ENCODE peak calls at places on chromosomes 1 and 21, in seven cellular contexts. U, Q, A, H, L, Y and I are unnamed samples.

GRCh38 chr1:234842726-234843641 is 233.0 kb upstream of the IRF2BP2 start:
- DNase-seq in U (no peak), Q (peak), A (peak), H (no peak), L (peak), Y (no peak), I (no peak)

GRCh38 chr1:24966121-24966723 is 36.1 kb upstream of the RUNX3 start:
- DNase-seq in U (no peak), Q (no peak), A (no peak), H (no peak), L (no peak), Y (no peak), I (no peak)

GRCh38 chr1:35932158-35932636 is 1.3 kb downstream of the AGO3 start:
- DNase-seq in U (no peak), Q (no peak), A (no peak), H (no peak), L (no peak), Y (no peak), I (no peak)

GRCh38 chr1:24112381-24113169 is 640 bp upstream of the MYOM3 start:
- DNase-seq in U (peak), Q (no peak), A (peak), H (peak), L (peak), Y (peak), I (peak)

GRCh38 chr1:176766779-176767178 is 303.8 kb downstream of the PAPPA2 start:
- DNase-seq in U (no peak), Q (no peak), A (no peak), H (no peak), L (no peak), Y (no peak), I (no peak)

GRCh38 chr1:43066578-43066977 is 105.5 kb downstream of the EBNA1BP2 start:
- DNase-seq in U (no peak), Q (no peak), A (no peak), H (no peak), L (no peak), Y (no peak), I (no peak)

GRCh38 chr1:228259951-228260350 is 52.1 kb downstream of the OBSCN start:
- DNase-seq in U (no peak), Q (no peak), A (peak), H (no peak), L (no peak), Y (peak), I (no peak)

GRCh38 chr1:31587720-31588423 is 11.6 kb downstream of the TINAGL1 start:
- DNase-seq in U (no peak), Q (no peak), A (peak), H (no peak), L (peak), Y (peak), I (peak)

GRCh38 chr1:210882414-210883221 is 251.3 kb downstream of the KCNH1 start:
- DNase-seq in U (no peak), Q (no peak), A (no peak), H (no peak), L (no peak), Y (no peak), I (no peak)

GRCh38 chr1:155777541-155777940 is 79.5 kb downstream of the GON4L start:
- DNase-seq in U (no peak), Q (no peak), A (no peak), H (no peak), L (no peak), Y (no peak), I (no peak)

GRCh38 chr21:33036430-33037162 is 10.9 kb downstream of the OLIG2 start:
- DNase-seq in U (no peak), Q (no peak), A (no peak), H (no peak), L (no peak), Y (no peak), I (no peak)

GRCh38 chr1:31585736-31586365 is 9.5 kb downstream of the TINAGL1 start:
- DNase-seq in U (no peak), Q (no peak), A (no peak), H (no peak), L (no peak), Y (no peak), I (no peak)

GRCh38 chr1:1891349-1892078 is 627 bp upstream of the GNB1 start:
- DNase-seq in U (peak), Q (no peak), A (peak), H (no peak), L (peak), Y (peak), I (peak)

GRCh38 chr1:109892476-109893368 is 17.9 kb upstream of the CSF1 start:
- DNase-seq in U (no peak), Q (no peak), A (no peak), H (no peak), L (no peak), Y (no peak), I (no peak)

GRCh38 chr1:119947468-119947867 is 51.2 kb upstream of the ADAM30 start:
- DNase-seq in U (no peak), Q (no peak), A (no peak), H (no peak), L (no peak), Y (no peak), I (no peak)

GRCh38 chr21:45255381-45256020 is 32.2 kb downstream of the POFUT2 start:
- DNase-seq in U (peak), Q (no peak), A (peak), H (no peak), L (peak), Y (peak), I (peak)

GRCh38 chr1:7388141-7388487 is 383.0 kb upstream of the VAMP3 start:
- DNase-seq in U (no peak), Q (no peak), A (no peak), H (no peak), L (peak), Y (no peak), I (no peak)

GRCh38 chr1:208154040-208154439 is 90.1 kb downstream of the PLXNA2 start:
- DNase-seq in U (no peak), Q (no peak), A (no peak), H (no peak), L (no peak), Y (no peak), I (no peak)

GRCh38 chr1:161218301-161219077 is 3.4 kb downstream of the FCER1G start:
- DNase-seq in U (no peak), Q (no peak), A (no peak), H (no peak), L (no peak), Y (peak), I (no peak)

GRCh38 chr1:167121375-167122120 is 27.7 kb downstream of the STYXL2 start:
- DNase-seq in U (peak), Q (no peak), A (no peak), H (no peak), L (peak), Y (no peak), I (no peak)

GRCh38 chr21:43754948-43755781 is 20.9 kb downstream of the CSTB start:
- DNase-seq in U (no peak), Q (no peak), A (no peak), H (no peak), L (peak), Y (no peak), I (no peak)

GRCh38 chr1:43914576-43915525 is 18.8 kb upstream of the ARTN start:
- DNase-seq in U (no peak), Q (no peak), A (no peak), H (no peak), L (no peak), Y (no peak), I (no peak)

GRCh38 chr1:46204406-46204742 is 1.2 kb downstream of the LURAP1 start:
- DNase-seq in U (no peak), Q (no peak), A (no peak), H (no peak), L (peak), Y (no peak), I (no peak)

GRCh38 chr1:53615101-53615500 is 123.9 kb downstream of the GLIS1 start:
- DNase-seq in U (no peak), Q (no peak), A (no peak), H (no peak), L (no peak), Y (no peak), I (no peak)

GRCh38 chr1:109767596-109768334 is 4.0 kb upstream of the EPS8L3 start:
- DNase-seq in U (no peak), Q (no peak), A (no peak), H (no peak), L (no peak), Y (no peak), I (no peak)

GRCh38 chr21:17554619-17555472 is 42.0 kb downstream of the CXADR start:
- DNase-seq in U (no peak), Q (no peak), A (peak), H (no peak), L (peak), Y (peak), I (no peak)

GRCh38 chr21:38467911-38468310 is 30.4 kb downstream of the ERG start:
- DNase-seq in U (no peak), Q (no peak), A (no peak), H (no peak), L (no peak), Y (no peak), I (no peak)

GRCh38 chr1:116325104-116325503 is 47.9 kb upstream of the ATP1A1 start:
- DNase-seq in U (no peak), Q (no peak), A (no peak), H (no peak), L (no peak), Y (no peak), I (no peak)

GRCh38 chr1:2115008-2115921 is 65.1 kb downstream of the PRKCZ start:
- DNase-seq in U (no peak), Q (no peak), A (no peak), H (no peak), L (no peak), Y (no peak), I (no peak)

GRCh38 chr1:76901158-76901767 is 34.0 kb downstream of the ST6GALNAC5 start:
- DNase-seq in U (peak), Q (peak), A (peak), H (peak), L (peak), Y (peak), I (peak)
- TF ChIP-seq JUND in U (no peak), Q (no peak), A (no peak), H (no peak), L (no peak), Y (no peak), I (no peak)

DNA sequence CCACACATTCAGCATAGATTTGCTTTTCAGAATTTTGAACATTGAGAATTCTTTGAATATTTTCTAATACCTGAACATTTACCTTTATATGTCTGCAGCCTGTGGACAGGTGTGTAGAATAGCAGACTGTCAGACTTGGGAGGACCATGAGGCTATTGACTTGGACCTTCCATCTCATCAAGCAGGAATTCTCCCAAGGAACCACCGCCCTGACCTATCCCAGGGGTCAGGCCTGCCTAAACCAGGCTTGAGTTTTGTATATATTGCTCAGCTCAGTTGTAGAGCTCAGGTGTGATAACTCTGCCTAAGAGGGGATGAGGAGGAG is 53.2 kb downstream of the RUNX1 start:
- DNase-seq in U (no peak), Q (no peak), A (no peak), H (no peak), L (no peak), Y (no peak), I (no peak)
- TF ChIP-seq JUND in U (no peak), Q (no peak), A (no peak), H (no peak), L (no peak), Y (no peak), I (no peak)

GRCh38 chr1:97925982-97926708 is 5.3 kb upstream of the DPYD start:
- DNase-seq in U (no peak), Q (no peak), A (no peak), H (no peak), L (no peak), Y (no peak), I (no peak)

GRCh38 chr1:97925161-97925560 is 4.3 kb upstream of the DPYD start:
- DNase-seq in U (no peak), Q (no peak), A (no peak), H (no peak), L (no peak), Y (no peak), I (no peak)

GRCh38 chr1:97929874-97930465 is 9.1 kb upstream of the DPYD start:
- DNase-seq in U (no peak), Q (no peak), A (no peak), H (no peak), L (no peak), Y (no peak), I (no peak)

GRCh38 chr1:97934491-97934890 is 13.7 kb upstream of the DPYD start:
- DNase-seq in U (no peak), Q (no peak), A (no peak), H (no peak), L (no peak), Y (no peak), I (no peak)

DNA sequence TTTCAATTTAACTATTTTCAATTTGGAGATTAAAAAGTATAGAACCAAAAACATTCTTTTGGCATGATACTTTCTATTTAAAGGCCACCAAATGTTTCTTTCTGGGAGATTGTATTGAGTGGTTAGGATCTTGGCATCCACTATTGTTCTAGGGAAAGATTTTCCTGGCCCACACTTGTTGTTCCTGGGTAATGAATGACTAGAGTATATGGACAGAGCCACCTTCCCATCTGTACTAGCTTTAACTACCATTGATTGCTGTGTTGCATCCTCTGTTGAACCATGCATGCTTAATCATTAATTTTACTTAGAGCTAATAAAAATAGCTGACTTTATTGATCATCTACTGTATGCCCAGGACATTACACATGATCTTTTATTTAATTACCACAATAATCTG is 9.6 kb upstream of the DPYD start:
- DNase-seq in U (no peak), Q (no peak), A (no peak), H (no peak), L (no peak), Y (peak), I (no peak)
- TF ChIP-seq JUND in U (no peak), Q (no peak), A (no peak), H (no peak), L (no peak), Y (no peak), I (no peak)

GRCh38 chr1:68218485-68218884 is 13.8 kb downstream of the WLS start:
- DNase-seq in U (no peak), Q (no peak), A (no peak), H (no peak), L (no peak), Y (no peak), I (peak)

GRCh38 chr1:68216088-68216487 is 16.2 kb downstream of the WLS start:
- DNase-seq in U (no peak), Q (no peak), A (no peak), H (no peak), L (no peak), Y (no peak), I (no peak)

GRCh38 chr1:68213843-68214242 is 18.5 kb downstream of the WLS start:
- DNase-seq in U (no peak), Q (no peak), A (no peak), H (no peak), L (peak), Y (peak), I (no peak)

GRCh38 chr1:68220420-68220819 is 11.9 kb downstream of the WLS start:
- DNase-seq in U (no peak), Q (no peak), A (no peak), H (no peak), L (no peak), Y (no peak), I (no peak)

DNA sequence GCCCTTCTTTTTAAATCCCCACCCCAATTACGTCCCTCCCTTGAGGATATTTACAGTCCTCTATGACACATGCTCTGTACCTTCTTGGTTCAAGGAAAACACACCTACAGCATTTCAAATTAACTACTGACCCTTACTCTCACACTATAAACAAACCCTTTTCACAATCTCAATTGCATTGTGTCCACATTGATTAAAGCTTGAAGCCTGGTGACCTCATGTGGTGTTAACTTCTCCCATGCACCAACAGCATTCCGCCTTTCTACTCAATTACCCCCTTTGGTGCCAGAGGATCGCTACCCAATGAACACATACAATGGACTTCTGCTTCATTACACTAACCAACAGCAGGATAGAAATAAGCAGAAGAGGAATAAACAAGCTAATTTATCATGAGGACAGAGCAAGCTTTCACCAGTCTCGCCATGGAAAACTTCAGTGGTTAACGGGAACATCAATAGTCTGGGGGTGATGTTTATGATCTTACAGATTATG is 15.2 kb downstream of the WLS start:
- DNase-seq in U (no peak), Q (no peak), A (no peak), H (no peak), L (no peak), Y (no peak), I (no peak)
- TF ChIP-seq JUND in U (no peak), Q (no peak), A (no peak), H (no peak), L (no peak), Y (no peak), I (no peak)

GRCh38 chr1:201307760-201308499 is 24.6 kb downstream of the PKP1 start:
- DNase-seq in U (peak), Q (no peak), A (no peak), H (no peak), L (no peak), Y (no peak), I (peak)
- TF ChIP-seq JUND in U (peak), Q (no peak), A (no peak), H (no peak), L (no peak), Y (no peak), I (no peak)

DNA sequence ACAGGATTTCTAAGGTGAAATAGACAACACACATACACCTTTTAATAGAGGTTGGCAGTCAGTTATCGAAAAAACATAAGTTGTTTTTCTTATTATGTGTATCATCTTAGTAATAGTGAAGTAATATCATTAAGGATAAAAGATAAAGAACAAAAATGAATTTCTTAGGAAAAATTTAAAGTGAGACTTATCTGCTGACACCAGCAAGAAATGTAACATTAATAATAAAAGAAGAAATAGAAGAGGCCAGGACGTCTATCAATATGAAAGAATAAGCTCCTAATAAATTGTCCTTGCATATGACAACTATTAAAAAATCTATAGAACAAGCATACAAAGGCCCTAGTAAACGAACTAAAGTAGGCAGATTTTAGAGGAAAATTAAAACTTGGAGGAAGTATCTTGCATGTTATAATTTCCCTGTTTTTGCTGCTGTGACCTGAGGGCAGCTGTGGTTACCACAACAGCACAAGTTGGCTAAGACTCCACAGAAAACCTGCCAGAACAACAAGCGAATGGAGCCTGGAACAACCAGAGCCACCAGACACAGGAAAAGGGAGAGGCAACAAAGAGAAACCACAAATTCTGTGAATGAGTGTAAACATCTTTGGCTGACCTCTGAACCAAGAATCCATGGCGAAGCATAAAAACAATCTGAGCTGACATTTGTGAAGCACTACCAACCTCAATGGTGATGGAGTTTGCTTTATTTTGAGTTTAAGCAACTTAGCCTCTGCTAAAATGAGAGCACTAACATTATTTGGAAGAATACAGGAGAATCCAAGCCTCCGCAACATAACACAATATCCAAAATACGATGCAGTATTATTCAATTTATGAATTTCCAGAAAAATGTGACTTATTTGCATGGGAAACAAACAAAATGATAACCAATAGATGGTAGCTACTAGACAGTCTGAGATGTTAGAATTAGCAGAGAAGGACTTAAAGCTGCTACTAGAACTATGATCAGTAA is 207.5 kb downstream of the KCNT2 start:
- DNase-seq in U (no peak), Q (no peak), A (no peak), H (no peak), L (no peak), Y (peak), I (no peak)
- TF ChIP-seq JUND in U (no peak), Q (no peak), A (no peak), H (no peak), L (no peak), Y (no peak), I (no peak)

GRCh38 chr1:174964261-174964984 is 35.3 kb upstream of the CACYBP start:
- DNase-seq in U (no peak), Q (no peak), A (peak), H (no peak), L (no peak), Y (no peak), I (peak)
- TF ChIP-seq JUND in U (no peak), Q (no peak), A (peak), H (no peak), L (no peak), Y (no peak), I (no peak)